ENCODE peak calls at places on chromosomes 1 and 21, in five cellular contexts. One of them, this sample, is unnamed.

GRCh38 chr1:84012018-84012417 is 13.1 kb upstream of the TTLL7 start:
- DNase-seq in K562: no peak
- DNase-seq in H1: no peak
- DNase-seq in stomach: no peak
- DNase-seq in HCT116: no peak
- DNase-seq in this sample: no peak

GRCh38 chr1:159040893-159041724 is 31.4 kb downstream of the IFI16 start:
- DNase-seq in K562: no peak
- DNase-seq in H1: no peak
- DNase-seq in stomach: no peak
- DNase-seq in HCT116: no peak
- DNase-seq in this sample: no peak

GRCh38 chr1:25195835-25196234 is 36.5 kb downstream of the SYF2 start:
- DNase-seq in K562: no peak
- DNase-seq in H1: no peak
- DNase-seq in stomach: no peak
- DNase-seq in HCT116: no peak
- DNase-seq in this sample: no peak

GRCh38 chr1:44775930-44776748 is 799 bp downstream of the RPS8 start:
- DNase-seq in K562: peak; percentile 58
- DNase-seq in H1: no peak
- DNase-seq in stomach: no peak
- DNase-seq in HCT116: no peak
- DNase-seq in this sample: no peak

GRCh38 chr1:226403522-226404034 is 4.3 kb downstream of the PARP1 start:
- DNase-seq in K562: peak; percentile 79
- DNase-seq in H1: no peak
- DNase-seq in stomach: no peak
- DNase-seq in HCT116: no peak
- DNase-seq in this sample: no peak

GRCh38 chr1:205664399-205665108 is 15.8 kb downstream of the SLC45A3 start:
- DNase-seq in K562: no peak
- DNase-seq in H1: no peak
- DNase-seq in stomach: peak; percentile 68
- DNase-seq in HCT116: peak; percentile 41
- DNase-seq in this sample: no peak

GRCh38 chr1:165570078-165570477 is 26.3 kb downstream of the LRRC52 start:
- DNase-seq in K562: no peak
- DNase-seq in H1: no peak
- DNase-seq in stomach: no peak
- DNase-seq in HCT116: no peak
- DNase-seq in this sample: no peak

GRCh38 chr1:156414440-156415064 is 45.5 kb downstream of the RHBG start:
- DNase-seq in K562: peak; percentile 77
- DNase-seq in H1: no peak
- DNase-seq in stomach: no peak
- DNase-seq in HCT116: no peak
- DNase-seq in this sample: no peak

GRCh38 chr1:20663365-20663764 is 2.2 kb upstream of the DDOST start:
- DNase-seq in K562: no peak
- DNase-seq in H1: no peak
- DNase-seq in stomach: no peak
- DNase-seq in HCT116: no peak
- DNase-seq in this sample: no peak

GRCh38 chr1:20578062-20578461 is 10.8 kb upstream of the CDA start:
- DNase-seq in K562: no peak
- DNase-seq in H1: no peak
- DNase-seq in stomach: no peak
- DNase-seq in HCT116: no peak
- DNase-seq in this sample: no peak

GRCh38 chr21:45510466-45510955 is 31.7 kb downstream of the SLC19A1 start:
- DNase-seq in K562: no peak
- DNase-seq in H1: no peak
- DNase-seq in stomach: no peak
- DNase-seq in HCT116: no peak
- DNase-seq in this sample: peak; percentile 60

GRCh38 chr1:21491483-21492170 is 17.6 kb upstream of the ALPL start:
- DNase-seq in K562: no peak
- DNase-seq in H1: no peak
- DNase-seq in stomach: no peak
- DNase-seq in HCT116: no peak
- DNase-seq in this sample: no peak

GRCh38 chr1:176949033-176949662 is 215.4 kb downstream of the ASTN1 start:
- DNase-seq in K562: peak; percentile 85
- DNase-seq in H1: peak; percentile 80
- DNase-seq in stomach: peak; percentile 82
- DNase-seq in HCT116: peak; percentile 63
- DNase-seq in this sample: no peak

GRCh38 chr1:226738995-226739695 is at the start of gene ITPKB:
- DNase-seq in K562: peak; percentile 39
- DNase-seq in H1: no peak
- DNase-seq in stomach: peak; percentile 56
- DNase-seq in HCT116: no peak
- DNase-seq in this sample: peak; percentile 91

GRCh38 chr1:193974286-193974798 is 787.9 kb upstream of the B3GALT2 start:
- DNase-seq in K562: no peak
- DNase-seq in H1: no peak
- DNase-seq in stomach: no peak
- DNase-seq in HCT116: no peak
- DNase-seq in this sample: no peak

DNA sequence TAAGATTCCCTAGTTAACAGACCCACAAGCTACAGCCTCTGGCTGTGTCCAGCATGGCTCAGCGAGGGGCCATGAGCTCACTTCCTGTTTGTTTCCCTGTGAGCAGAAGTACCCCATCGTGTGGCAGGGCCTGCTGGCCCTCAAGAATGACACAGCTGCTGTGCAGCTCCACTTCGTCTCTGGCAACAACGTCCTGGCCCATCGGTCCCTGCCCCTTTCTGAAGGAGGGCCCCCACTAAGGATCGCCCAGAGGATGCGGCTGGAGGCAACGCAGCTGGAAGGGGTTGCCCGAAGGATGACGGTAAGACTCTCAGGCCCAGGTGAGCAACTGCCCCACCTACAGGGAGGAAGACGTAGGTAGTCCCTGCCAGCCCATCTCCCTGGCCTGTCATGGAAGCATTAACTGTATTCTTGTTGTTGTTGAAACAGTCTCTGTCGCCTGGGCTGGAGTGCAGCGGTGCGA is 38.2 kb downstream of the ZBTB17 start:
- DNase-seq in K562: no peak
- DNase-seq in H1: no peak
- DNase-seq in stomach: peak; percentile 21
- DNase-seq in HCT116: no peak
- DNase-seq in this sample: peak; percentile 62
- TF ChIP-seq POLR2AphosphoS5 in K562: peak; percentile 32
- TF ChIP-seq POLR2AphosphoS5 in H1: no peak
- TF ChIP-seq POLR2AphosphoS5 in stomach: no peak
- TF ChIP-seq POLR2AphosphoS5 in HCT116: no peak
- TF ChIP-seq POLR2AphosphoS5 in this sample: peak; percentile 7

DNA sequence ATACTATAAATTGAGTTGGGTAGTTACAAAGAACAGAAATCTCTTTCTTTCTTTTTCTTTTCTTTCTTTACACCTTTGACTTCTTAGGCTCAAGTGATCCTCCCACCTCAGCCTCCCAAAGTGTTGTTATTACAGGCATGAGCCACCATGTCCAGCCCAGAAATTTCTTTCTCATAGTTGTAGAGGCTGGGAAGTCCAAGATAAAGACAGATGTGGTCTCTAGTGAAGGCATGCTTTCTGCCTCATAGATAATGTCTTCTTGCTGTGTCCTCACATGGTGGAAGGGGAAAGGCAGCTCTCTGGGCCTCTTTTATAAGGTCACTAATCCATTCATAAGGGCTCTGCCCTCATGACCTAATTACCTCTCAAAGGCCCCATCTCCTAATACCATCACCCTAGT is 64.1 kb upstream of the DNAJC6 start:
- DNase-seq in K562: no peak
- DNase-seq in H1: no peak
- DNase-seq in stomach: no peak
- DNase-seq in HCT116: no peak
- DNase-seq in this sample: no peak
- TF ChIP-seq POLR2AphosphoS5 in K562: no peak
- TF ChIP-seq POLR2AphosphoS5 in H1: no peak
- TF ChIP-seq POLR2AphosphoS5 in stomach: no peak
- TF ChIP-seq POLR2AphosphoS5 in HCT116: no peak
- TF ChIP-seq POLR2AphosphoS5 in this sample: no peak

DNA sequence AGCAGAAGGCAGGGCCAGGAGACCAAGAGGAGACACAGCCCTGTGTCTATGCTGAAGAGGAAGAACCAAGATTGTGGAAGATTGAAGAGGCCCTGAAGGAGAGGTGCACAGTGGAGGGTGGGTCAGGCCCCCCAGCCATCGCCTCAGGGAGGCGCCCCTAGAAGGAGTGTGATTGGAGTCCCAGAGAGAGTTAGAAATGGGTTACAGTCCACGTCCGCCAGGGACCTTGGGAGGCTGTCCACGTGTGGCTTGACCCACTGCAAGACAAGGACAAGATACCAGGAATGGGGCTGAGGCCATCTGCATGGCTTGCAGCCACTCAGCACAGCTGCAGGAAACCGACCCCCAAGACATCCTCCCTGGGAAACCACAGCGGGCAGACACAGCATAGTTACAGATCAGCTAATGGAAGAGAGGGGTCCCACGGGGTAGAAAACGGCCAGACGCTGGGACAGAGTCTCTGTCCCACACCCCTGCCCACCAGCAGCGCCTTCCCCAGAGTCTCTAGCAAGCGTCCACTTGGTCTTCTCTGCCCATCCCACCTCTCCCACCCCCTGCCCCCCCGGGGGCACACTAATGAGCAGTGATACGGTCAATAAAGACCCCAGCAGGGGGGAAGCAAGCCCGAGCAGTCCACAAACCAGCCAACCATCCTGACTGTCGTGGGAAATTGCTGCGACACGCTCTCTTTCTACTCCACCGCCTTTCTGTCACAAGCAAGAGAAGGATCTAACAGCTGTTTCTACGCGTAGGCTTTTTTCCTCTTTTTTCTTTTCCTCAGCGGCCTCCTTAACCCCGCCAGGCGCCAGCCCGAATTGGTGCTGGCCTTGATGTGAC is 374.8 kb downstream of the NPHP4 start:
- DNase-seq in K562: no peak
- DNase-seq in H1: no peak
- DNase-seq in stomach: no peak
- DNase-seq in HCT116: no peak
- DNase-seq in this sample: no peak
- TF ChIP-seq POLR2AphosphoS5 in K562: no peak
- TF ChIP-seq POLR2AphosphoS5 in H1: no peak
- TF ChIP-seq POLR2AphosphoS5 in stomach: no peak
- TF ChIP-seq POLR2AphosphoS5 in HCT116: no peak
- TF ChIP-seq POLR2AphosphoS5 in this sample: no peak

GRCh38 chr1:33329600-33330305 is 8.9 kb upstream of the A3GALT2 start:
- DNase-seq in K562: no peak
- DNase-seq in H1: no peak
- DNase-seq in stomach: no peak
- DNase-seq in HCT116: no peak
- DNase-seq in this sample: peak; percentile 59

GRCh38 chr1:33328817-33329216 is 7.9 kb upstream of the A3GALT2 start:
- DNase-seq in K562: no peak
- DNase-seq in H1: no peak
- DNase-seq in stomach: no peak
- DNase-seq in HCT116: no peak
- DNase-seq in this sample: peak; percentile 55

GRCh38 chr1:33330376-33330890 is 9.5 kb upstream of the A3GALT2 start:
- DNase-seq in K562: no peak
- DNase-seq in H1: no peak
- DNase-seq in stomach: no peak
- DNase-seq in HCT116: no peak
- DNase-seq in this sample: peak; percentile 49

GRCh38 chr1:33326690-33327300 is 5.9 kb upstream of the A3GALT2 start:
- DNase-seq in K562: no peak
- DNase-seq in H1: no peak
- DNase-seq in stomach: no peak
- DNase-seq in HCT116: no peak
- DNase-seq in this sample: peak; percentile 64

GRCh38 chr1:33327587-33328325 is 6.9 kb upstream of the A3GALT2 start:
- DNase-seq in K562: no peak
- DNase-seq in H1: no peak
- DNase-seq in stomach: peak; percentile 69
- DNase-seq in HCT116: no peak
- DNase-seq in this sample: peak; percentile 87
- TF ChIP-seq POLR2AphosphoS5 in K562: no peak
- TF ChIP-seq POLR2AphosphoS5 in H1: no peak
- TF ChIP-seq POLR2AphosphoS5 in stomach: no peak
- TF ChIP-seq POLR2AphosphoS5 in HCT116: no peak
- TF ChIP-seq POLR2AphosphoS5 in this sample: peak; percentile 30

GRCh38 chr21:39084979-39085729 is 98.1 kb downstream of the PSMG1 start:
- DNase-seq in K562: no peak
- DNase-seq in H1: no peak
- DNase-seq in stomach: no peak
- DNase-seq in HCT116: no peak
- DNase-seq in this sample: no peak
- TF ChIP-seq POLR2AphosphoS5 in K562: no peak
- TF ChIP-seq POLR2AphosphoS5 in H1: no peak
- TF ChIP-seq POLR2AphosphoS5 in stomach: no peak
- TF ChIP-seq POLR2AphosphoS5 in HCT116: no peak
- TF ChIP-seq POLR2AphosphoS5 in this sample: no peak

GRCh38 chr1:175245324-175245723 is 52.7 kb upstream of the KIAA0040 start:
- DNase-seq in K562: no peak
- DNase-seq in H1: no peak
- DNase-seq in stomach: no peak
- DNase-seq in HCT116: no peak
- DNase-seq in this sample: no peak

GRCh38 chr1:175254190-175254589 is 61.6 kb upstream of the KIAA0040 start:
- DNase-seq in K562: no peak
- DNase-seq in H1: no peak
- DNase-seq in stomach: no peak
- DNase-seq in HCT116: no peak
- DNase-seq in this sample: no peak

GRCh38 chr1:175252561-175252960 is 60.0 kb upstream of the KIAA0040 start:
- DNase-seq in K562: no peak
- DNase-seq in H1: no peak
- DNase-seq in stomach: no peak
- DNase-seq in HCT116: no peak
- DNase-seq in this sample: no peak

GRCh38 chr1:175244206-175244605 is 51.6 kb upstream of the KIAA0040 start:
- DNase-seq in K562: no peak
- DNase-seq in H1: no peak
- DNase-seq in stomach: no peak
- DNase-seq in HCT116: no peak
- DNase-seq in this sample: no peak

GRCh38 chr1:175250027-175250426 is 57.5 kb upstream of the KIAA0040 start:
- DNase-seq in K562: no peak
- DNase-seq in H1: no peak
- DNase-seq in stomach: no peak
- DNase-seq in HCT116: no peak
- DNase-seq in this sample: peak; percentile 81
- TF ChIP-seq POLR2AphosphoS5 in K562: no peak
- TF ChIP-seq POLR2AphosphoS5 in H1: no peak
- TF ChIP-seq POLR2AphosphoS5 in stomach: no peak
- TF ChIP-seq POLR2AphosphoS5 in HCT116: no peak
- TF ChIP-seq POLR2AphosphoS5 in this sample: peak; percentile 37